ENCODE peak calls at places on chromosomes 12 and 14, in four cellular contexts. Z is GM12865, C is transverse colon, R is OCI-LY7. E is an unnamed sample.

GRCh38 chr14:96095581-96096476 is 56.7 kb downstream of the C14orf132 start:
- DNase-seq in Z (no peak), C (no peak), R (no peak), E (no peak)

GRCh38 chr14:73700325-73700724 is 13.9 kb downstream of the PNMA1 start:
- DNase-seq in Z (no peak), C (no peak), R (no peak), E (no peak)

GRCh38 chr14:92121670-92122350 is at the start of the genes CPSF2 and NDUFB1:
- DNase-seq in Z (peak), C (peak), R (peak), E (peak)

GRCh38 chr12:65858831-65859230 is 34.5 kb downstream of the HMGA2 start:
- DNase-seq in Z (no peak), C (no peak), R (no peak), E (no peak)

GRCh38 chr12:79557690-79558315 is 133.0 kb downstream of the PAWR start:
- DNase-seq in Z (no peak), C (no peak), R (no peak), E (no peak)

GRCh38 chr12:120332041-120332440 is 4.5 kb upstream of the PLA2G1B start:
- DNase-seq in Z (no peak), C (no peak), R (no peak), E (no peak)

GRCh38 chr12:27279836-27280235 is 35.8 kb downstream of the STK38L start:
- DNase-seq in Z (no peak), C (no peak), R (no peak), E (no peak)

GRCh38 chr12:3034067-3034750 is 43.0 kb upstream of the TSPAN9 start:
- DNase-seq in Z (peak), C (peak), R (peak), E (no peak)

GRCh38 chr12:6178981-6179761 is 21.0 kb upstream of the CD9 start:
- DNase-seq in Z (no peak), C (no peak), R (no peak), E (peak)

GRCh38 chr14:51168220-51168613 is 71.8 kb upstream of the TMX1 start:
- DNase-seq in Z (no peak), C (no peak), R (no peak), E (no peak)

GRCh38 chr14:103260629-103261124 is 73.4 kb upstream of the EIF5 start:
- DNase-seq in Z (peak), C (peak), R (no peak), E (no peak)

GRCh38 chr12:77047341-77048202 is 17.8 kb downstream of the E2F7 start:
- DNase-seq in Z (no peak), C (no peak), R (no peak), E (no peak)
- TF ChIP-seq CTCF in Z (no peak), C (no peak), R (peak), E (no peak)

DNA sequence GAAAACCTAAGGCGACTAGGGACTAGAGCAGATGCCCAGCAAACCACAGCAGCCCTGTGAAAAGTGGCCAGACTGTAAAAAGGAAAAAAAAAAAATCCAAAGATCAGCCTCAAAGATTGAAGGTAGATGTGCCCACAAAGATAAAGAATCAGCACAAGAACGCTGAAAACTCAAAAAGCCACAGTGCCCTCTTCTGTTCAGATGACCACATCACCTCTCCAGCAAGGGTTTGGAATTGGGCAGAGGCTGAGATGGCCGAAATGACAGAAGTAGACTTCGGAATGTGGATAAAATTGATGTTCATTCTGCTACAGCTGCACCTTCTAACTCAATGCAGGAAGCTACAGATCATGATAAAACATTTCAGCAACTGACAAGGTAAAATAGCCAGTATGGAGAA is 154.4 kb downstream of the GPHN start:
- DNase-seq in Z (no peak), C (no peak), R (no peak), E (no peak)
- TF ChIP-seq CTCF in Z (no peak), C (no peak), R (peak), E (no peak)

DNA sequence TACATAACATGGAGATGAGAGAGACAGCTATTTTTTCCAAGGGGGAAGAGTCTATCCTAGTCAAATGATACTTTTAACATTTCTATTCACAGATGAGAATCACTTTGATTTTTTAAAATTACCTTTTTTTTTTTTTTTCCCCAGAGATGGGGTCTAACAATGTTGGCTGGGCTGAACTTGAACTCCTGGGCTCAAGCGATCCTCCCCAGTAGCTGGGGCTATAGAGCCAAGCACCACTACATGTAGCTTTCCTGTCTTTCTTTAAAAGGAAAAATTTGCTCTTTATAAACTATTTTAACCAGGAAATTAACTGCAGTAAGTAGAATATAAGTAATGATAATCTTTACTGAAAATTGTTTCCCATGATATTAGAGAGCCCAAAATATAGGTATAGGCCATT is 3.3 kb downstream of the PRICKLE1 start:
- DNase-seq in Z (no peak), C (no peak), R (no peak), E (no peak)
- TF ChIP-seq CTCF in Z (no peak), C (no peak), R (no peak), E (no peak)

GRCh38 chr14:63993992-63994391 is 141.2 kb downstream of the SYNE2 start:
- DNase-seq in Z (peak), C (no peak), R (peak), E (no peak)
- TF ChIP-seq CTCF in Z (no peak), C (peak), R (peak), E (no peak)

GRCh38 chr14:33469898-33470297 is 481.0 kb downstream of the EGLN3 start:
- DNase-seq in Z (no peak), C (peak), R (no peak), E (no peak)

GRCh38 chr14:33477752-33478151 is 473.1 kb downstream of the EGLN3 start:
- DNase-seq in Z (no peak), C (no peak), R (no peak), E (no peak)

GRCh38 chr14:33480589-33481184 is 470.2 kb downstream of the EGLN3 start:
- DNase-seq in Z (no peak), C (no peak), R (no peak), E (no peak)

GRCh38 chr14:33475623-33476022 is 475.3 kb downstream of the EGLN3 start:
- DNase-seq in Z (peak), C (peak), R (peak), E (no peak)
- TF ChIP-seq CTCF in Z (no peak), C (peak), R (peak), E (no peak)

GRCh38 chr14:100376751-100377171 is 53.6 kb downstream of the SLC25A47 start:
- DNase-seq in Z (no peak), C (no peak), R (no peak), E (peak)
- TF ChIP-seq CTCF in Z (no peak), C (no peak), R (peak), E (no peak)

GRCh38 chr14:59904184-59904583 is 15.8 kb upstream of the LRRC9 start:
- DNase-seq in Z (no peak), C (no peak), R (no peak), E (no peak)
- TF ChIP-seq CTCF in Z (no peak), C (no peak), R (no peak), E (no peak)

DNA sequence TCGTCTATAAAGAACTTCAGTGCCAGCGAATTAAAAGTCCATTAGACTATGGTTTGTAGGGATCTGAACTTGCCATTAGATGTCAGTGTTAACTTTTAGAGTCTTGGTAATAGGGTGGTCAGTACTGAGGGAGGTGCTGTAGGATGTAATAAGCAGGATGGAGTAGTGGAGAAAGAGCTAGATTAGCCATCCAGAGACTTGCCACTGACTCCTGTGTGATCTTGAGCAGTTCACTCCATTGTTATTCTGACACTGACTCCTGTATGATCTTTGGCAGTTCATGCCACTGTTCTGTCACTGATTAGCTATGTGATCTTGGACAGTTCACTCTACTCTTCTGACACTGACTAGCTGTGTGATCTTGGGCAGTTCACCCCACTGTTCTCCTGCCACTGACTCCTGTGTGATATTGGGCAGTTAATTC is 133.6 kb downstream of the TTLL5 start:
- DNase-seq in Z (no peak), C (no peak), R (no peak), E (no peak)
- TF ChIP-seq CTCF in Z (no peak), C (no peak), R (peak), E (no peak)

GRCh38 chr14:72559669-72560068 is 334.2 kb downstream of the DPF3 start:
- DNase-seq in Z (no peak), C (no peak), R (no peak), E (no peak)
- TF ChIP-seq CTCF in Z (no peak), C (no peak), R (no peak), E (no peak)